ENCODE peak calls at places on chromosomes 1 and 21, in four cellular contexts. M, N, S and L are unnamed samples.

GRCh38 chr1:53141487-53142055 is 867 bp downstream of the SLC1A7 start:
- DNase-seq in M (no peak), N (no peak), S (no peak), L (no peak)

GRCh38 chr21:15138475-15138874 is 73.7 kb upstream of the NRIP1 start:
- DNase-seq in S (peak; percentile 39), M (no peak), N (no peak), L (no peak)

GRCh38 chr1:50633465-50633864 is 210.2 kb upstream of the DMRTA2 start:
- DNase-seq in M (no peak), S (no peak), N (peak; percentile 24), L (no peak)

GRCh38 chr1:97936976-97937375 is 16.1 kb upstream of the DPYD start:
- DNase-seq in S (no peak), N (no peak), M (no peak), L (no peak)

GRCh38 chr1:83967336-83967735 is 31.6 kb downstream of the TTLL7 start:
- DNase-seq in S (no peak), N (no peak), M (no peak), L (no peak)

GRCh38 chr1:167453156-167453555 is 65.2 kb downstream of the CD247 start:
- DNase-seq in M (no peak), S (no peak), N (no peak), L (no peak)

GRCh38 chr21:36310016-36310415 is 10.0 kb upstream of the MORC3 start:
- DNase-seq in M (no peak), S (no peak), N (no peak), L (no peak)

GRCh38 chr1:23044035-23044434 is 24.8 kb downstream of the KDM1A start:
- DNase-seq in S (no peak), N (no peak), M (no peak), L (no peak)

GRCh38 chr1:84988588-84988987 is 8.3 kb downstream of the MCOLN2 start:
- DNase-seq in N (no peak), M (no peak), S (no peak), L (no peak)

GRCh38 chr1:172252296-172252695 is 168.2 kb upstream of the C1orf105 start:
- DNase-seq in M (no peak), S (no peak), N (no peak), L (no peak)

GRCh38 chr1:200838676-200839445 is 33.9 kb upstream of the GPR25 start:
- DNase-seq in N (no peak), S (no peak), M (peak; percentile 58), L (no peak)

GRCh38 chr1:228346731-228347130 is 59.9 kb downstream of the TRIM11 start:
- DNase-seq in M (no peak), S (no peak), N (no peak), L (no peak)

GRCh38 chr1:44417351-44418021 is 12.4 kb downstream of the RNF220 start:
- DNase-seq in S (peak; percentile 33), N (peak; percentile 78), M (no peak), L (no peak)

GRCh38 chr1:42966688-42967609 is 8.3 kb upstream of the SLC2A1 start:
- DNase-seq in M (peak; percentile 96), S (peak; percentile 72), N (no peak), L (peak; percentile 41)

GRCh38 chr1:35507947-35508346 is 49.3 kb downstream of the KIAA0319L start:
- DNase-seq in S (no peak), M (no peak), N (no peak), L (no peak)

GRCh38 chr21:38787461-38788274 is 18.1 kb upstream of the ETS2 start:
- DNase-seq in S (peak; percentile 75), N (no peak), M (peak; percentile 82), L (no peak)

GRCh38 chr1:61397915-61398314 is 315.6 kb downstream of the NFIA start:
- DNase-seq in M (peak; percentile 21), S (no peak), N (no peak), L (no peak)

GRCh38 chr21:15688016-15688415 is 41.8 kb upstream of the USP25 start:
- DNase-seq in S (no peak), N (no peak), M (peak; percentile 44), L (no peak)

GRCh38 chr21:26148834-26149354 is 21.7 kb downstream of the APP start:
- DNase-seq in S (no peak), N (no peak), M (no peak), L (no peak)

GRCh38 chr1:246043556-246043955 is 463.5 kb downstream of the SMYD3 start:
- DNase-seq in M (peak; percentile 20), N (no peak), S (no peak), L (no peak)

GRCh38 chr1:116038679-116039078 is 62.4 kb downstream of the SLC22A15 start:
- DNase-seq in M (no peak), N (no peak), S (no peak), L (no peak)

GRCh38 chr1:228152918-228153258 is 3.2 kb downstream of the GJC2 start:
- DNase-seq in N (no peak), M (no peak), S (no peak), L (no peak)

GRCh38 chr21:31754561-31754960 is 22.6 kb upstream of the SCAF4 start:
- DNase-seq in N (no peak), M (no peak), S (no peak), L (no peak)

GRCh38 chr1:98044071-98044697 is 123.3 kb upstream of the DPYD start:
- DNase-seq in S (no peak), M (no peak), N (no peak), L (no peak)

GRCh38 chr1:37449936-37450335 is 24.4 kb upstream of the ZC3H12A start:
- DNase-seq in S (no peak), N (no peak), M (no peak), L (no peak)

GRCh38 chr1:148379697-148380096 is 103.4 kb downstream of the PPIAL4G start:
- DNase-seq in M (no peak), S (no peak), N (no peak), L (no peak)

GRCh38 chr1:56330400-56331026 is 248.8 kb downstream of the PLPP3 start:
- DNase-seq in S (no peak), M (peak; percentile 66), N (no peak), L (no peak)

GRCh38 chr1:158414651-158415345 is 11.2 kb downstream of the OR10K2 start:
- DNase-seq in N (no peak), S (no peak), M (no peak), L (no peak)

GRCh38 chr1:30447701-30448100 is 275.7 kb downstream of the MATN1 start:
- DNase-seq in S (no peak), N (no peak), M (no peak), L (peak; percentile 6)

GRCh38 chr1:234608720-234609527 is 1.1 kb downstream of the IRF2BP2 start:
- DNase-seq in S (peak; percentile 64), M (no peak), N (peak; percentile 55), L (no peak)
- H3K4me1 ChIP-seq in S (peaks cover 37% of the 10 kb centered on the region), M (peaks cover 33% of the 10 kb centered on the region), N (peaks cover 28% of the 10 kb centered on the region), L (peaks cover 4% of the 10 kb centered on the region)

GRCh38 chr1:221714227-221715116 is 27.4 kb downstream of the DUSP10 start:
- DNase-seq in S (no peak), M (no peak), N (no peak), L (no peak)

GRCh38 chr1:221711642-221712041 is 30.2 kb downstream of the DUSP10 start:
- DNase-seq in S (no peak), M (no peak), N (no peak), L (no peak)

GRCh38 chr1:221712198-221712684 is 29.6 kb downstream of the DUSP10 start:
- DNase-seq in M (peak; percentile 97), S (no peak), N (no peak), L (no peak)

GRCh38 chr1:221711156-221711577 is 30.7 kb downstream of the DUSP10 start:
- DNase-seq in N (no peak), S (no peak), M (no peak), L (no peak)

GRCh38 chr1:221712776-221713431 is 29.0 kb downstream of the DUSP10 start:
- DNase-seq in M (no peak), N (no peak), S (peak; percentile 45), L (no peak)
- H3K4me1 ChIP-seq in M (peaks cover 21% of the 10 kb centered on the region), N (peaks cover 45% of the 10 kb centered on the region), S (peaks cover 66% of the 10 kb centered on the region), L (peaks cover 2% of the 10 kb centered on the region)

GRCh38 chr1:59553381-59553780 is 256.5 kb downstream of the FGGY start:
- DNase-seq in N (no peak), M (peak; percentile 74), S (no peak), L (no peak)

GRCh38 chr1:59552001-59552400 is 255.1 kb downstream of the FGGY start:
- DNase-seq in N (no peak), M (no peak), S (no peak), L (no peak)

GRCh38 chr1:59545830-59546229 is 248.9 kb downstream of the FGGY start:
- DNase-seq in M (no peak), N (no peak), S (no peak), L (no peak)

GRCh38 chr1:59549903-59550302 is 253.0 kb downstream of the FGGY start:
- DNase-seq in S (no peak), M (no peak), N (no peak), L (no peak)

GRCh38 chr1:59549067-59549837 is 252.4 kb downstream of the FGGY start:
- DNase-seq in S (no peak), N (no peak), M (no peak), L (no peak)
- H3K4me1 ChIP-seq in S (peaks cover 13% of the 10 kb centered on the region), N (peaks cover 5% of the 10 kb centered on the region), M (peaks cover 8% of the 10 kb centered on the region), L (no peaks in the 10 kb centered on the region)

GRCh38 chr1:169110265-169110664 is 3.8 kb downstream of the ATP1B1 start:
- DNase-seq in S (peak; percentile 65), N (no peak), M (no peak), L (no peak)
- H3K4me1 ChIP-seq in S (peaks cover 60% of the 10 kb centered on the region), N (peaks cover 39% of the 10 kb centered on the region), M (peaks cover 73% of the 10 kb centered on the region), L (peaks cover 11% of the 10 kb centered on the region)

GRCh38 chr1:40350391-40350790 is 23.1 kb upstream of the SMAP2 start:
- DNase-seq in M (no peak), N (no peak), S (no peak), L (no peak)

GRCh38 chr1:40341509-40342380 is 24.7 kb upstream of the COL9A2 start:
- DNase-seq in N (no peak), S (no peak), M (no peak), L (no peak)

GRCh38 chr1:40338745-40339419 is 21.8 kb upstream of the COL9A2 start:
- DNase-seq in M (peak; percentile 36), N (peak; percentile 86), S (peak; percentile 89), L (peak; percentile 81)

GRCh38 chr1:40339420-40340323 is 22.6 kb upstream of the COL9A2 start:
- DNase-seq in N (no peak), S (no peak), M (no peak), L (no peak)

GRCh38 chr1:40344597-40344996 is 27.5 kb upstream of the COL9A2 start:
- DNase-seq in S (peak; percentile 44), M (peak; percentile 49), N (no peak), L (peak; percentile 37)
- H3K4me1 ChIP-seq in S (no peaks in the 10 kb centered on the region), M (no peaks in the 10 kb centered on the region), N (no peaks in the 10 kb centered on the region), L (no peaks in the 10 kb centered on the region)

GRCh38 chr21:44869860-44870747 is 3.4 kb downstream of the PTTG1IP start:
- DNase-seq in N (no peak), S (peak; percentile 59), M (peak; percentile 96), L (peak; percentile 66)
- H3K4me1 ChIP-seq in N (peaks cover 27% of the 10 kb centered on the region), S (peaks cover 82% of the 10 kb centered on the region), M (peaks cover 82% of the 10 kb centered on the region), L (peaks cover 44% of the 10 kb centered on the region)